ENCODE peak calls at places on chromosomes 5 and 9, in six cellular contexts. One of them, this sample, is unnamed.

GRCh38 chr5:149015561-149015960 is 47.3 kb downstream of the SH3TC2 start:
- DNase-seq in A673: no peak
- DNase-seq in aorta: no peak
- DNase-seq in left ventricle myocardium inferior: no peak
- DNase-seq in Karpas-422: no peak
- DNase-seq in dorsolateral prefrontal cortex: no peak
- DNase-seq in this sample: no peak

GRCh38 chr9:127989094-127989493 is 8.3 kb upstream of the EEIG1 start:
- DNase-seq in A673: no peak
- DNase-seq in aorta: no peak
- DNase-seq in left ventricle myocardium inferior: no peak
- DNase-seq in Karpas-422: no peak
- DNase-seq in dorsolateral prefrontal cortex: no peak
- DNase-seq in this sample: no peak

GRCh38 chr5:149485655-149486615 is 65.3 kb downstream of the CSNK1A1 start:
- DNase-seq in A673: peak; percentile 53
- DNase-seq in aorta: peak; percentile 86
- DNase-seq in left ventricle myocardium inferior: peak; percentile 73
- DNase-seq in Karpas-422: no peak
- DNase-seq in dorsolateral prefrontal cortex: no peak
- DNase-seq in this sample: peak; percentile 94

GRCh38 chr5:66958984-66959641 is 237.5 kb downstream of the CD180 start:
- DNase-seq in A673: peak; percentile 17
- DNase-seq in aorta: peak; percentile 66
- DNase-seq in left ventricle myocardium inferior: peak; percentile 40
- DNase-seq in Karpas-422: no peak
- DNase-seq in dorsolateral prefrontal cortex: peak; percentile 23
- DNase-seq in this sample: peak; percentile 16

GRCh38 chr5:147690595-147690994 is 91.9 kb downstream of the JAKMIP2 start:
- DNase-seq in A673: no peak
- DNase-seq in aorta: no peak
- DNase-seq in left ventricle myocardium inferior: no peak
- DNase-seq in Karpas-422: peak; percentile 71
- DNase-seq in dorsolateral prefrontal cortex: no peak
- DNase-seq in this sample: no peak

GRCh38 chr9:112640311-112640710 is 77.6 kb downstream of the INIP start:
- DNase-seq in A673: no peak
- DNase-seq in aorta: no peak
- DNase-seq in left ventricle myocardium inferior: no peak
- DNase-seq in Karpas-422: no peak
- DNase-seq in dorsolateral prefrontal cortex: no peak
- DNase-seq in this sample: no peak

GRCh38 chr5:124592891-124593290 is 153.5 kb downstream of the ZNF608 start:
- DNase-seq in A673: no peak
- DNase-seq in aorta: no peak
- DNase-seq in left ventricle myocardium inferior: no peak
- DNase-seq in Karpas-422: no peak
- DNase-seq in dorsolateral prefrontal cortex: no peak
- DNase-seq in this sample: no peak

GRCh38 chr9:132694144-132694543 is 23.9 kb downstream of the GTF3C4 start:
- DNase-seq in A673: no peak
- DNase-seq in aorta: no peak
- DNase-seq in left ventricle myocardium inferior: no peak
- DNase-seq in Karpas-422: peak; percentile 71
- DNase-seq in dorsolateral prefrontal cortex: no peak
- DNase-seq in this sample: no peak

GRCh38 chr5:103234239-103234975 is 24.2 kb upstream of the MACIR start:
- DNase-seq in A673: no peak
- DNase-seq in aorta: no peak
- DNase-seq in left ventricle myocardium inferior: no peak
- DNase-seq in Karpas-422: no peak
- DNase-seq in dorsolateral prefrontal cortex: no peak
- DNase-seq in this sample: no peak

GRCh38 chr9:136820947-136821332 is 13.2 kb downstream of the RABL6 start:
- DNase-seq in A673: peak; percentile 51
- DNase-seq in aorta: peak; percentile 33
- DNase-seq in left ventricle myocardium inferior: no peak
- DNase-seq in Karpas-422: no peak
- DNase-seq in dorsolateral prefrontal cortex: no peak
- DNase-seq in this sample: no peak

GRCh38 chr9:121861501-121862180 is 210.2 kb downstream of the DAB2IP start:
- DNase-seq in A673: peak; percentile 21
- DNase-seq in aorta: no peak
- DNase-seq in left ventricle myocardium inferior: peak; percentile 37
- DNase-seq in Karpas-422: peak; percentile 66
- DNase-seq in dorsolateral prefrontal cortex: peak; percentile 46
- DNase-seq in this sample: peak; percentile 70

GRCh38 chr9:126674365-126675146 is 60.8 kb downstream of the LMX1B start:
- DNase-seq in A673: no peak
- DNase-seq in aorta: no peak
- DNase-seq in left ventricle myocardium inferior: no peak
- DNase-seq in Karpas-422: no peak
- DNase-seq in dorsolateral prefrontal cortex: no peak
- DNase-seq in this sample: no peak

GRCh38 chr9:136485651-136486050 is 2.8 kb upstream of the SEC16A start:
- DNase-seq in A673: no peak
- DNase-seq in aorta: no peak
- DNase-seq in left ventricle myocardium inferior: no peak
- DNase-seq in Karpas-422: no peak
- DNase-seq in dorsolateral prefrontal cortex: no peak
- DNase-seq in this sample: no peak

GRCh38 chr5:160507181-160507811 is 85.6 kb downstream of the PTTG1 start:
- DNase-seq in A673: no peak
- DNase-seq in aorta: no peak
- DNase-seq in left ventricle myocardium inferior: no peak
- DNase-seq in Karpas-422: peak; percentile 44
- DNase-seq in dorsolateral prefrontal cortex: no peak
- DNase-seq in this sample: no peak

DNA sequence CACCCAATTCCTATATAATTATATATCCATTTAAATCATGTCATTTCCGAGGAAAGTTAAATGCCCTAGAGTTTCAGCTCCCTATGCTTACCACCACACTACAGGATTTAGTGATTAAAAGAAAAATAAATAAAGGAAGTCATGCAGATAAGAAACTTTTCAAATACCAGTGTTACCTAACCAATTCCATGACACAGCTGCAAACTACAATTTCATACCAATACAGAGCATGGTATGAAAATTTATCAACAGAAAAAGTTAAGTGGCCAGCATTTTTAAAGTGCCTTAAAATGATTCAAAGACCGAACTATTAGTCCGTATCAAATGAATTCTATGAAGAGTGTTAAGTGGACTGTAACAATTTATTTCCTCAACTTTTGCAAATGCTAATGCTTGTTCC is 35.9 kb downstream of the CEP120 start:
- DNase-seq in A673: no peak
- DNase-seq in aorta: no peak
- DNase-seq in left ventricle myocardium inferior: no peak
- DNase-seq in Karpas-422: no peak
- DNase-seq in dorsolateral prefrontal cortex: no peak
- DNase-seq in this sample: no peak
- H3K27ac ChIP-seq in A673: no peak overlapping the region
- H3K27ac ChIP-seq in aorta: no peak overlapping the region
- H3K27ac ChIP-seq in left ventricle myocardium inferior: no peak overlapping the region
- H3K27ac ChIP-seq in Karpas-422: no peak overlapping the region
- H3K27ac ChIP-seq in dorsolateral prefrontal cortex: no peak overlapping the region
- H3K27ac ChIP-seq in this sample: no peak overlapping the region

DNA sequence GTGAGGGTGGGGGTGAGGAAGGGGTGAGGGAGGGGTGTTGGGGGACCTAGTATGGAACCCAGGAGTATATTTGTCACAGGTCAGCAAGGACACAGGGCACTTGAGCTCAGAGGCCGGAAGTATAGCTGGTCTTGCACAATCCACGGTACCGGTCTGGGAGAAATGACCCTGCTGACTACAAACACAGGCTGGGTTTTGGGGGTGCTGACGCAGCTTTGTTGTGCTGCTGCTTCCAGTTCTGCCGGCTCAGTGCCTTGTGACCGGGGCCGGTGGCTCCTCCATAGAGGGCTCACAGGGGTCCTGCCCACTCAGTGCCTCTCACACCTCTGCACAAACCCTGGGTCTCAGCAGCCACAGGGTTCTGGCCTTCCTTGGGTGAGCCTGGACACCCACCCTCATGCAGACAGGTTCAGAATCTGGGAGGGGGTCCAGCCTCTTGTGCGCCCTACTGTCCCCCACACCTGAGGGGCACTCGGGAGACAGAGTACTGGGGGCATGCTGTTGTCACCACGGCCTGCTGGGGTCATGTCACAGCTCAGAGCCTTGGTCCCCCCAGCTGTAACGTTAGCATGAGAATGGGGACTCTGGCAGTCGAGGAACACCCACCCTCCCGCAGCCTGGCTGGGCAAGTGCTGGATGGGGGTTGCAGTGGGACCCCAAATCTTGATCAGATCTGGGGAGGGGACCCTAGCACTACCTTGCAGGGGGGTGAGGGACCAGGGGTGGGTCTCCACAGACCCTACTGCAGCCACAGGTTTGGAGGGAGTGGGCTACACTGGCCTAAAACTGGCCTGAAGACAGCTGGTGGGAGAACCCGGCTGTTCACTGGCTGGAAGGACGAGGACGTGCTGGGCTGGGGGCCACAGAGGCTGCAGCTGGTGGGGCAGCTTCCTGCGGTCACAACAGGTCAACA is 17.7 kb downstream of the NINJ1 start:
- DNase-seq in A673: no peak
- DNase-seq in aorta: peak; percentile 93
- DNase-seq in left ventricle myocardium inferior: peak; percentile 72
- DNase-seq in Karpas-422: no peak
- DNase-seq in dorsolateral prefrontal cortex: no peak
- DNase-seq in this sample: peak; percentile 81
- H3K4me3 ChIP-seq in A673: no peak overlapping the region
- H3K4me3 ChIP-seq in aorta: no peak overlapping the region
- H3K4me3 ChIP-seq in left ventricle myocardium inferior: no peak overlapping the region
- H3K4me3 ChIP-seq in Karpas-422: no peak overlapping the region
- H3K4me3 ChIP-seq in dorsolateral prefrontal cortex: no peak overlapping the region
- H3K4me3 ChIP-seq in this sample: no peak overlapping the region

GRCh38 chr5:74415695-74416102 is 224.8 kb downstream of the ENC1 start:
- DNase-seq in A673: no peak
- DNase-seq in aorta: no peak
- DNase-seq in left ventricle myocardium inferior: no peak
- DNase-seq in Karpas-422: no peak
- DNase-seq in dorsolateral prefrontal cortex: no peak
- DNase-seq in this sample: no peak
- H3K27ac ChIP-seq in A673: no peak overlapping the region
- H3K27ac ChIP-seq in aorta: no peak overlapping the region
- H3K27ac ChIP-seq in left ventricle myocardium inferior: no peak overlapping the region
- H3K27ac ChIP-seq in Karpas-422: no peak overlapping the region
- H3K27ac ChIP-seq in dorsolateral prefrontal cortex: no peak overlapping the region
- H3K27ac ChIP-seq in this sample: no peak overlapping the region

GRCh38 chr9:116686693-116687073 is 422 bp upstream of the TRIM32 start:
- DNase-seq in A673: no peak
- DNase-seq in aorta: no peak
- DNase-seq in left ventricle myocardium inferior: no peak
- DNase-seq in Karpas-422: no peak
- DNase-seq in dorsolateral prefrontal cortex: no peak
- DNase-seq in this sample: no peak
- H3K4me3 ChIP-seq in A673: peak overlapping the region; percentile 73
- H3K4me3 ChIP-seq in aorta: peak overlapping the region; percentile 91
- H3K4me3 ChIP-seq in left ventricle myocardium inferior: peak overlapping the region; percentile 84
- H3K4me3 ChIP-seq in Karpas-422: peak overlapping the region; percentile 77
- H3K4me3 ChIP-seq in dorsolateral prefrontal cortex: peak overlapping the region; percentile 47
- H3K4me3 ChIP-seq in this sample: peak overlapping the region; percentile 92

GRCh38 chr9:76415731-76416130 is 21.5 kb upstream of the RFK start:
- DNase-seq in A673: no peak
- DNase-seq in aorta: no peak
- DNase-seq in left ventricle myocardium inferior: no peak
- DNase-seq in Karpas-422: no peak
- DNase-seq in dorsolateral prefrontal cortex: no peak
- DNase-seq in this sample: no peak

GRCh38 chr9:76412638-76413037 is 18.4 kb upstream of the RFK start:
- DNase-seq in A673: no peak
- DNase-seq in aorta: no peak
- DNase-seq in left ventricle myocardium inferior: no peak
- DNase-seq in Karpas-422: no peak
- DNase-seq in dorsolateral prefrontal cortex: no peak
- DNase-seq in this sample: no peak

GRCh38 chr9:76413658-76414057 is 19.4 kb upstream of the RFK start:
- DNase-seq in A673: no peak
- DNase-seq in aorta: no peak
- DNase-seq in left ventricle myocardium inferior: no peak
- DNase-seq in Karpas-422: no peak
- DNase-seq in dorsolateral prefrontal cortex: no peak
- DNase-seq in this sample: no peak

GRCh38 chr9:76415154-76415553 is 20.9 kb upstream of the RFK start:
- DNase-seq in A673: no peak
- DNase-seq in aorta: no peak
- DNase-seq in left ventricle myocardium inferior: no peak
- DNase-seq in Karpas-422: no peak
- DNase-seq in dorsolateral prefrontal cortex: no peak
- DNase-seq in this sample: no peak

GRCh38 chr9:76414656-76415055 is 20.4 kb upstream of the RFK start:
- DNase-seq in A673: no peak
- DNase-seq in aorta: no peak
- DNase-seq in left ventricle myocardium inferior: no peak
- DNase-seq in Karpas-422: no peak
- DNase-seq in dorsolateral prefrontal cortex: no peak
- DNase-seq in this sample: no peak
- H3K27ac ChIP-seq in A673: no peak overlapping the region
- H3K27ac ChIP-seq in aorta: no peak overlapping the region
- H3K27ac ChIP-seq in left ventricle myocardium inferior: no peak overlapping the region
- H3K27ac ChIP-seq in Karpas-422: no peak overlapping the region
- H3K27ac ChIP-seq in dorsolateral prefrontal cortex: no peak overlapping the region
- H3K27ac ChIP-seq in this sample: no peak overlapping the region

DNA sequence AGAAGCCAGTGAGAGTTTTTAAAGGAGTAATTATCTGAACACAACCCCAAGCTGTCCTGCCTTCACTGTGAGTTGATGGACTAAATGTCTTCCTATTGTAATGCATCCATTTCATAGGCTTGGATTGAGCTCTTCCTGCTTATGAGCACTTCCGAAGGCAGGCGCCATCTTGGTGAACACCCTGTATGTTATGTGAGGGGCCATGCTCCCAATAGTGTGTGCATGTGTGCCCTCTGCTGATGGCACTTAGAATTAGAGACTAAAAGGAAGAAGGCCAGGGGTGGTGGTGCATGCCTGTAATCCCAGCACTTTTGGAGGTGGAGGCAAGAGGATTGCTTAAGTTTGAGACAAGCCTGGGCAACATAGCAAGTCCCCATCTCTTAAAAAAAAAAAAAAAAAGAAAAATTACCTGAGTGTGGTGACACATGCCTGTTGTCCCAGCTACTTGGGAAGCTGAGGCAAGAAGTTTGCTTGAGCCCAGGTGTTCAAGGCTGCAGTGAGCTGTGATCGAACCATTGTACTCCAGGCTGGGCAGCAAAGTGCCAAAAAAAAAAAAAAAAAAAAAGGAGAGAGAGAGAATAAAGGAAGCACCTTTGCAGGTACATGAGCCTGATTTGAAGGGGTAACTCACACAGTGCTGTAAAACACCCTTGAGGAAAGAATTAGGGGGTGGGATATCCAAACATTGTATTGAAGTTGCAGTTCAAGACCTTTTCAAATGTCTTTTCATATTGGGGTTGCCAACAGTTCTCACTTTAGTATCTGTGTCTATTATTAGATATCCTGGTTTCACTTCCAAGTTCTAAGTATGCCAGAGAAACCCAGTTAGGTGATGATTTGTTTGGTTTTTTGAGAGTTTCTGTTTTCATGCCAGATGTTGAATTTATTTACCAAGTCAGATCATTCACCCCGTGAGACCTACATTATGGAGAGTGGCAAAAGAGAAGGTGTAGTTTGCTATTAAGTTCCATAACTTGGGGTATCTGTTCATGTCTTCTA is 64.8 kb downstream of the C9orf152 start:
- DNase-seq in A673: peak; percentile 15
- DNase-seq in aorta: no peak
- DNase-seq in left ventricle myocardium inferior: no peak
- DNase-seq in Karpas-422: peak; percentile 83
- DNase-seq in dorsolateral prefrontal cortex: no peak
- DNase-seq in this sample: no peak
- H3K4me3 ChIP-seq in A673: no peak overlapping the region
- H3K4me3 ChIP-seq in aorta: no peak overlapping the region
- H3K4me3 ChIP-seq in left ventricle myocardium inferior: peak overlapping the region; percentile 14
- H3K4me3 ChIP-seq in Karpas-422: peak overlapping the region; percentile 43
- H3K4me3 ChIP-seq in dorsolateral prefrontal cortex: no peak overlapping the region
- H3K4me3 ChIP-seq in this sample: no peak overlapping the region

This sample was measured in gastrocnemius medialis.